ENCODE peak calls at places on chromosomes 11 and 22, in nine cellular contexts. N is HuH-7.5; Y is A549; G is A172; X is NCI-H345; I is stimulated activated CD4-positive, alpha-beta T cell treated with anti-CD3 and anti-CD28 coated beads, Interleukin-2, amount 100 ng/mL, for 48 hours; M is left ventricle myocardium superior; P is epithelial cell of proximal tubule; S is ureter. H is an unnamed sample.
A peak's percentile ranks its signal among the peaks of the same experiment; 100 is the strongest.

GRCh38 chr11:44632466-44633123 is 67.1 kb downstream of the CD82 start:
- DNase-seq in N (peak; percentile 30), Y (peak; percentile 56), G (no peak), X (no peak), I (no peak), M (peak; percentile 67), P (no peak), S (peak; percentile 41), H (no peak)

GRCh38 chr11:117589024-117589423 is 208.0 kb downstream of the DSCAML1 start:
- DNase-seq in N (no peak), Y (no peak), G (no peak), X (peak; percentile 65), I (no peak), M (no peak), P (no peak), S (no peak), H (no peak)

GRCh38 chr11:133581091-133581490 is 48.8 kb upstream of the OPCML start:
- DNase-seq in N (no peak), Y (no peak), G (no peak), X (no peak), I (no peak), M (no peak), P (no peak), S (no peak), H (no peak)

GRCh38 chr11:112392860-112393259 is 132.2 kb upstream of the PLET1 start:
- DNase-seq in N (no peak), Y (no peak), G (no peak), X (peak; percentile 88), I (no peak), M (no peak), P (no peak), S (no peak), H (no peak)

GRCh38 chr11:120160436-120160835 is 22.5 kb upstream of the TRIM29 start:
- DNase-seq in N (no peak), Y (no peak), G (no peak), X (no peak), I (no peak), M (no peak), P (no peak), S (no peak), H (no peak)

GRCh38 chr11:67292671-67293070 is 3.6 kb downstream of the ANKRD13D start:
- DNase-seq in N (no peak), Y (no peak), G (no peak), X (no peak), I (no peak), M (no peak), P (no peak), S (no peak), H (no peak)

GRCh38 chr11:8219257-8220021 is 44.2 kb downstream of the LMO1 start:
- DNase-seq in N (peak; percentile 63), Y (peak; percentile 70), G (peak; percentile 66), X (peak; percentile 39), I (no peak), M (peak; percentile 49), P (no peak), S (no peak), H (no peak)

GRCh38 chr11:417652-418342 is 3.0 kb upstream of the SIGIRR start:
- DNase-seq in N (no peak), Y (no peak), G (no peak), X (no peak), I (no peak), M (no peak), P (no peak), S (no peak), H (no peak)

GRCh38 chr22:26979294-26979693 is 321.9 kb downstream of the MIAT start:
- DNase-seq in N (no peak), Y (no peak), G (no peak), X (no peak), I (no peak), M (no peak), P (no peak), S (no peak), H (no peak)

GRCh38 chr11:108196901-108197300 is 25.5 kb downstream of the NPAT start:
- DNase-seq in N (no peak), Y (no peak), G (no peak), X (no peak), I (no peak), M (no peak), P (no peak), S (no peak), H (no peak)

GRCh38 chr11:10114593-10115404 is 179.2 kb downstream of the SBF2 start:
- DNase-seq in N (peak; percentile 12), Y (no peak), G (no peak), X (no peak), I (no peak), M (no peak), P (no peak), S (no peak), H (no peak)

GRCh38 chr22:47757741-47758140 is 995.3 kb downstream of the TBC1D22A start:
- DNase-seq in N (no peak), Y (no peak), G (no peak), X (no peak), I (no peak), M (no peak), P (no peak), S (no peak), H (no peak)

GRCh38 chr11:210803-211180 is 3.3 kb downstream of the RIC8A start:
- DNase-seq in N (no peak), Y (no peak), G (no peak), X (no peak), I (no peak), M (no peak), P (no peak), S (no peak), H (no peak)

GRCh38 chr22:45638834-45639746 is 32.5 kb upstream of the ATXN10 start:
- DNase-seq in N (peak; percentile 43), Y (peak; percentile 98), G (peak; percentile 75), X (no peak), I (no peak), M (peak; percentile 65), P (no peak), S (peak; percentile 79), H (no peak)

GRCh38 chr22:30691204-30691603 is 3.5 kb upstream of the OSBP2 start:
- DNase-seq in N (no peak), Y (no peak), G (no peak), X (no peak), I (no peak), M (no peak), P (no peak), S (no peak), H (no peak)

GRCh38 chr11:16154715-16155396 is 201.5 kb downstream of the SOX6 start:
- DNase-seq in N (peak; percentile 11), Y (peak; percentile 79), G (no peak), X (no peak), I (no peak), M (no peak), P (peak; percentile 39), S (no peak), H (no peak)

GRCh38 chr11:118436639-118437045 is 350 bp downstream of the KMT2A start:
- DNase-seq in N (no peak), Y (no peak), G (no peak), X (no peak), I (no peak), M (peak; percentile 53), P (no peak), S (peak; percentile 51), H (no peak)

GRCh38 chr22:42544686-42545085 is 9.1 kb upstream of the SERHL2 start:
- DNase-seq in N (peak; percentile 33), Y (peak; percentile 56), G (no peak), X (peak; percentile 48), I (no peak), M (no peak), P (no peak), S (no peak), H (no peak)

GRCh38 chr11:118791015-118791960 is at the start of gene DDX6:
- DNase-seq in N (peak; percentile 72), Y (peak; percentile 81), G (peak; percentile 42), X (peak; percentile 83), I (peak; percentile 86), M (peak; percentile 95), P (no peak), S (peak; percentile 95), H (peak; percentile 6)

GRCh38 chr22:22431271-22432220 is 77.0 kb downstream of the ZNF280B start:
- DNase-seq in N (peak; percentile 68), Y (peak; percentile 48), G (peak; percentile 40), X (peak; percentile 30), I (peak; percentile 66), M (peak; percentile 53), P (peak; percentile 1), S (peak; percentile 77), H (no peak)

GRCh38 chr11:115912484-115912945 is 408.3 kb upstream of the CADM1 start:
- DNase-seq in N (no peak), Y (no peak), G (no peak), X (peak; percentile 32), I (no peak), M (no peak), P (no peak), S (no peak), H (no peak)

GRCh38 chr11:121199516-121199915 is 93.1 kb upstream of the SC5D start:
- DNase-seq in N (no peak), Y (no peak), G (no peak), X (no peak), I (no peak), M (no peak), P (no peak), S (no peak), H (no peak)

GRCh38 chr11:107998761-107999160 is 9.9 kb upstream of the CUL5 start:
- DNase-seq in N (no peak), Y (no peak), G (no peak), X (no peak), I (no peak), M (no peak), P (no peak), S (no peak), H (no peak)

GRCh38 chr11:130454495-130455262 is 6.2 kb downstream of the ADAMTS15 start:
- DNase-seq in N (no peak), Y (no peak), G (no peak), X (no peak), I (no peak), M (no peak), P (no peak), S (no peak), H (no peak)

GRCh38 chr11:101321222-101321621 is 191.6 kb upstream of the PGR start:
- DNase-seq in N (no peak), Y (no peak), G (no peak), X (no peak), I (no peak), M (no peak), P (no peak), S (no peak), H (no peak)

GRCh38 chr11:6654281-6655019 is 1.2 kb downstream of the DCHS1 start:
- DNase-seq in N (peak; percentile 52), Y (no peak), G (no peak), X (no peak), I (no peak), M (peak; percentile 63), P (no peak), S (no peak), H (no peak)

GRCh38 chr11:92152245-92152644 is 72.4 kb upstream of the FAT3 start:
- DNase-seq in N (no peak), Y (peak; percentile 28), G (no peak), X (no peak), I (no peak), M (no peak), P (no peak), S (no peak), H (no peak)

GRCh38 chr22:21628386-21629261 is 1.2 kb downstream of the YDJC start:
- DNase-seq in N (no peak), Y (no peak), G (no peak), X (no peak), I (no peak), M (no peak), P (no peak), S (no peak), H (no peak)

GRCh38 chr11:83480251-83480650 is 194.1 kb upstream of the CCDC90B start:
- DNase-seq in N (no peak), Y (no peak), G (no peak), X (no peak), I (no peak), M (no peak), P (no peak), S (no peak), H (no peak)

GRCh38 chr11:122293298-122294023 is 177.4 kb upstream of the BLID start:
- DNase-seq in N (no peak), Y (no peak), G (no peak), X (no peak), I (no peak), M (no peak), P (no peak), S (no peak), H (no peak)

GRCh38 chr22:27795053-27795452 is 6.5 kb downstream of the MN1 start:
- DNase-seq in N (no peak), Y (no peak), G (no peak), X (no peak), I (no peak), M (no peak), P (no peak), S (no peak), H (no peak)